ENCODE peak calls at places on chromosomes 7 and 10, in ten cellular contexts. C, H, L, P, R, V, O, E, F and A are unnamed samples. For H3K4me1, the result is how much of the 10 kb centered on the place peaks cover.

GRCh38 chr7:21064698-21065648 is 278.3 kb upstream of the SP8 start:
- DNase-seq in C (no peak), H (no peak), V (no peak), R (no peak), L (no peak), E (no peak), F (no peak), O (no peak), P (no peak), A (no peak)

GRCh38 chr7:23864984-23865383 is 155.0 kb downstream of the STK31 start:
- DNase-seq in E (no peak), F (no peak), C (no peak), V (no peak), H (no peak), P (peak), R (no peak), O (no peak), L (no peak), A (no peak)

GRCh38 chr7:77859343-77859742 is 60.8 kb downstream of the PHTF2 start:
- DNase-seq in V (no peak), C (no peak), E (no peak), O (no peak), P (no peak), F (no peak), H (no peak), R (no peak), L (no peak), A (no peak)

GRCh38 chr7:155224116-155224811 is 73.4 kb upstream of the INSIG1 start:
- DNase-seq in E (no peak), C (no peak), F (no peak), R (no peak), H (no peak), V (no peak), O (no peak), P (no peak), L (peak), A (no peak)

GRCh38 chr7:151384776-151385625 is 24.8 kb downstream of the WDR86 start:
- DNase-seq in F (no peak), R (no peak), C (no peak), E (no peak), L (no peak), P (no peak), H (no peak), V (no peak), O (no peak), A (no peak)

GRCh38 chr7:135601182-135601581 is 43.5 kb downstream of the NUP205 start:
- DNase-seq in O (no peak), L (no peak), P (peak), C (no peak), H (no peak), V (no peak), R (no peak), E (no peak), F (no peak), A (no peak)

GRCh38 chr7:79610301-79610700 is 156.8 kb upstream of the MAGI2 start:
- DNase-seq in O (no peak), R (no peak), F (no peak), E (no peak), V (no peak), H (no peak), C (no peak), L (no peak), P (peak), A (no peak)

GRCh38 chr7:151804756-151805503 is 72.0 kb downstream of the PRKAG2 start:
- DNase-seq in C (no peak), V (no peak), L (no peak), H (no peak), R (no peak), O (peak), F (no peak), P (no peak), E (no peak), A (no peak)

GRCh38 chr7:107442678-107443077 is 27.2 kb upstream of the GPR22 start:
- DNase-seq in H (no peak), C (no peak), P (no peak), R (no peak), O (no peak), F (no peak), V (no peak), E (no peak), L (no peak), A (no peak)

GRCh38 chr7:95246935-95247370 is 77.4 kb downstream of the PON1 start:
- DNase-seq in O (no peak), L (peak), V (peak), P (peak), E (peak), H (peak), F (peak), R (peak), C (peak), A (peak)

GRCh38 chr7:23696916-23697441 is 13.0 kb upstream of the STK31 start:
- DNase-seq in E (peak), V (peak), H (peak), L (peak), F (peak), C (no peak), O (peak), R (no peak), P (peak), A (peak)

GRCh38 chr10:94200148-94200846 is 162.4 kb downstream of the NOC3L start:
- DNase-seq in C (no peak), R (no peak), O (no peak), L (no peak), E (no peak), V (no peak), P (no peak), F (no peak), H (no peak), A (no peak)

GRCh38 chr10:77922055-77922454 is 4.5 kb downstream of the DLG5 start:
- DNase-seq in H (no peak), F (no peak), O (no peak), E (no peak), L (no peak), V (no peak), C (no peak), P (no peak), R (no peak), A (no peak)

GRCh38 chr10:120456143-120456625 is 843 bp upstream of the PLPP4 start:
- DNase-seq in F (no peak), C (no peak), R (no peak), O (no peak), H (no peak), P (no peak), E (no peak), V (no peak), L (no peak), A (no peak)

GRCh38 chr10:26215923-26216576 is 524 bp upstream of the GAD2 start:
- DNase-seq in V (peak), P (no peak), E (peak), R (no peak), L (no peak), O (peak), C (no peak), F (no peak), H (peak), A (peak)

GRCh38 chr10:1162481-1163203 is 106.5 kb downstream of the WDR37 start:
- DNase-seq in O (no peak), L (peak), V (no peak), F (no peak), P (no peak), R (no peak), E (no peak), C (no peak), H (no peak), A (no peak)

GRCh38 chr10:121168513-121169216 is 317.5 kb downstream of the WDR11 start:
- DNase-seq in O (no peak), V (no peak), F (no peak), E (no peak), C (peak), L (no peak), P (no peak), H (no peak), R (no peak), A (no peak)

GRCh38 chr10:100829933-100830727 is 82.6 kb upstream of the SLF2 start:
- DNase-seq in P (no peak), F (no peak), C (no peak), H (no peak), L (no peak), O (no peak), R (no peak), E (no peak), V (peak), A (no peak)

GRCh38 chr7:90111-91063 is 102.0 kb upstream of the FAM20C start:
- DNase-seq in R (peak), H (no peak), V (peak), P (peak), E (no peak), C (no peak), O (no peak), F (no peak), L (no peak), A (no peak)

GRCh38 chr7:66143876-66144332 is 29.3 kb downstream of the CRCP start:
- DNase-seq in R (no peak), F (no peak), P (no peak), H (no peak), L (no peak), C (no peak), E (no peak), O (no peak), V (no peak), A (no peak)

GRCh38 chr10:131574707-131575430 is 263.3 kb upstream of the TCERG1L start:
- DNase-seq in R (no peak), V (no peak), C (peak), O (no peak), P (no peak), F (peak), E (no peak), H (no peak), L (peak), A (no peak)

GRCh38 chr10:55747244-55747643 is 613.8 kb downstream of the ZWINT start:
- DNase-seq in O (no peak), H (no peak), C (no peak), E (no peak), L (peak), V (no peak), P (no peak), F (no peak), R (no peak), A (no peak)

GRCh38 chr7:15737586-15737985 is 51.1 kb upstream of the MEOX2 start:
- DNase-seq in L (no peak), E (no peak), C (no peak), H (no peak), F (no peak), O (no peak), V (no peak), P (no peak), R (no peak), A (no peak)

GRCh38 chr7:16753102-16753931 is at the start of gene TSPAN13:
- DNase-seq in O (peak), F (peak), L (peak), P (peak), R (peak), H (peak), V (peak), E (peak), C (peak), A (peak)

GRCh38 chr10:15116225-15116624 is 19.1 kb downstream of the RPP38 start:
- DNase-seq in V (no peak), E (no peak), C (no peak), O (no peak), L (no peak), H (no peak), F (no peak), R (no peak), P (no peak), A (no peak)

GRCh38 chr10:114000461-114000860 is 43.2 kb upstream of the ADRB1 start:
- DNase-seq in E (no peak), H (no peak), O (no peak), V (no peak), L (no peak), C (no peak), P (no peak), R (no peak), F (no peak), A (no peak)

GRCh38 chr10:23478570-23478969 is 39.7 kb downstream of the OTUD1 start:
- DNase-seq in E (no peak), R (no peak), V (no peak), C (no peak), F (no peak), O (no peak), P (no peak), H (no peak), L (no peak), A (no peak)

GRCh38 chr7:66099551-66100407 is 14.9 kb upstream of the CRCP start:
- DNase-seq in R (peak), H (peak), F (peak), L (peak), V (peak), E (peak), C (peak), O (peak), P (peak), A (peak)

GRCh38 chr7:55589905-55590304 is 17.6 kb upstream of the VOPP1 start:
- DNase-seq in E (no peak), F (no peak), C (no peak), H (no peak), V (no peak), O (no peak), R (no peak), P (no peak), L (no peak), A (no peak)

GRCh38 chr10:60003709-60004191 is 97.4 kb upstream of the CCDC6 start:
- DNase-seq in O (no peak), F (no peak), V (no peak), L (no peak), H (no peak), P (no peak), C (no peak), E (no peak), R (no peak), A (no peak)

GRCh38 chr7:49774459-49775064 is 1.1 kb downstream of the VWC2 start:
- DNase-seq in R (no peak), L (no peak), F (peak), O (no peak), P (no peak), V (no peak), H (no peak), C (no peak), E (peak), A (no peak)

GRCh38 chr7:49773939-49774458 is 561 bp downstream of the VWC2 start:
- DNase-seq in L (no peak), R (no peak), P (no peak), V (no peak), E (no peak), C (no peak), O (no peak), F (no peak), H (no peak), A (no peak)

GRCh38 chr7:49775065-49775948 is 1.9 kb downstream of the VWC2 start:
- DNase-seq in F (no peak), R (no peak), L (no peak), H (no peak), V (no peak), C (no peak), P (no peak), O (peak), E (no peak), A (no peak)

GRCh38 chr7:49776994-49777393 is 3.6 kb downstream of the VWC2 start:
- DNase-seq in P (no peak), L (no peak), E (no peak), R (no peak), H (no peak), V (no peak), O (no peak), C (no peak), F (peak), A (no peak)

DNA sequence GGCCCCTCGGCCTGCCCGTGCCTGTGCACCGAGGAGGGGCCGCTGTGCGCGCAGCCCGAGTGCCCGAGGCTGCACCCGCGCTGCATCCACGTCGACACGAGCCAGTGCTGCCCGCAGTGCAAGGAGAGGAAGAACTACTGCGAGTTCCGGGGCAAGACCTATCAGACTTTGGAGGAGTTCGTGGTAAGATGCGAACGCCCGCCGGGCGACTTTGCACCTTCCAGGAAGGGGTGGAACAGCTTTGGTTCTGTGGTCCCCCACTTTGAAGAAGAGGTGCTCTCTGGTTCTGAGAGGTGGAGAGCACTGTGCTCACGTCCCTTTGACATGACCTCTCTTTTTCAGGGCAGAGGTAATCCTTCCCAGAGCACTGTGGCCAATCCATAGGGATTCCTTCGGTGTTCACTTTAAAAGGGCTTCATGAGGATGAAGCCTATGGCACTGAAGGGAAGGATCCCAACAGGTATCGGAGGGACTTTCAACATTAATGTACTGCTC is 2.6 kb downstream of the VWC2 start:
- DNase-seq in P (no peak), H (no peak), C (no peak), E (no peak), L (no peak), O (no peak), V (no peak), F (no peak), R (no peak), A (no peak)
- H3K4me3 ChIP-seq in P (no peak), H (no peak), C (no peak), E (peak), L (peak), O (peak), V (no peak), F (peak), R (peak), A (no peak)

GRCh38 chr10:79197558-79197957 is 128.8 kb downstream of the ZMIZ1 start:
- DNase-seq in L (no peak), C (no peak), V (no peak), F (no peak), E (no peak), O (no peak), H (no peak), R (no peak), P (no peak), A (no peak)

GRCh38 chr10:79192677-79193003 is 123.9 kb downstream of the ZMIZ1 start:
- DNase-seq in O (no peak), V (no peak), F (no peak), H (no peak), E (no peak), R (no peak), P (peak), C (no peak), L (no peak), A (no peak)

GRCh38 chr10:79193694-79194382 is 125.1 kb downstream of the ZMIZ1 start:
- DNase-seq in V (no peak), C (no peak), H (no peak), R (no peak), F (no peak), E (no peak), L (no peak), P (no peak), O (no peak), A (no peak)

GRCh38 chr10:79196470-79197461 is 128.0 kb downstream of the ZMIZ1 start:
- DNase-seq in C (peak), V (peak), L (peak), O (peak), E (peak), F (peak), H (peak), P (peak), R (peak), A (peak)

GRCh38 chr10:79195091-79195923 is 126.5 kb downstream of the ZMIZ1 start:
- DNase-seq in O (peak), R (peak), E (peak), F (peak), H (peak), V (peak), L (peak), P (peak), C (peak), A (peak)
- H3K4me1 ChIP-seq in O (half or more), R (under half), E (under half), F (under half), H (under half), V (under half), L (under half), P (under half), C (under half), A (under half)

DNA sequence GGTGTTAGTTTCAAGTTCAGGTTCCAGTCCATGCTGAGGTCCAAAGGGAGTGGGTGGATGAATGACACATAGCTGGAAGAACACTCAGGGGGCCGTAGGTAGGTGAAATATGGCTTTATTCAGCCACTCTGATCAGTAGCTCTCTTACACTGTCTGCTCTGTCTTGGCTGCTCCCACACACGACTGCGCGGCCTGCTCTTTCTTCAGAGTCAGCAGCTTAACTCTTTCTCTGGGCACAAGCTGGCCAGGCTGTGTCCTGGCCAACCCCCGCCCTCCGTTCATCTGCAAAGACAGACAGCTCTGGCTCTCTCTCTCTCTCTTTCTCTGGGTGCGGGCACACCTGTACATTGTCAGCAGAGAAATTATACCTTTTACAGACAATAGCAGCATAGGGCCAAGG is 317.4 kb upstream of the SORCS1 start:
- DNase-seq in O (no peak), P (no peak), V (no peak), E (no peak), R (no peak), H (no peak), F (no peak), L (no peak), C (no peak), A (no peak)
- H3K4me3 ChIP-seq in O (no peak), P (no peak), V (no peak), E (no peak), R (no peak), H (no peak), F (no peak), L (no peak), C (no peak), A (no peak)

GRCh38 chr10:124721295-124722052 is 22.7 kb downstream of the FAM53B start:
- DNase-seq in P (no peak), R (no peak), L (peak), F (peak), V (no peak), O (peak), C (no peak), H (no peak), E (no peak), A (no peak)

GRCh38 chr10:124722812-124723783 is 21.1 kb downstream of the FAM53B start:
- DNase-seq in L (peak), E (no peak), H (no peak), O (peak), R (no peak), C (no peak), P (no peak), F (no peak), V (peak), A (no peak)

GRCh38 chr10:124717911-124718734 is 26.1 kb downstream of the FAM53B start:
- DNase-seq in R (no peak), L (peak), E (no peak), V (peak), C (no peak), H (peak), O (no peak), P (no peak), F (no peak), A (no peak)

GRCh38 chr10:124717358-124717757 is 26.8 kb downstream of the FAM53B start:
- DNase-seq in H (no peak), P (no peak), F (no peak), R (no peak), C (no peak), V (no peak), L (no peak), E (no peak), O (no peak), A (no peak)

GRCh38 chr10:124719213-124719851 is 24.8 kb downstream of the FAM53B start:
- DNase-seq in P (peak), L (peak), H (peak), V (peak), O (no peak), E (no peak), F (peak), C (no peak), R (no peak), A (peak)
- H3K4me1 ChIP-seq in P (under half), L (half or more), H (half or more), V (half or more), O (half or more), E (under half), F (half or more), C (under half), R (under half), A (under half)

GRCh38 chr10:124220547-124220946 is 127.1 kb upstream of the CHST15 start:
- DNase-seq in P (no peak), V (no peak), L (no peak), R (no peak), E (no peak), O (no peak), C (peak), H (no peak), F (no peak), A (no peak)
- H3K4me3 ChIP-seq in P (no peak), V (no peak), L (no peak), R (no peak), E (no peak), O (peak), C (no peak), H (no peak), F (no peak), A (no peak)

GRCh38 chr10:74683067-74683466 is 143.3 kb upstream of the KAT6B start:
- DNase-seq in C (no peak), H (no peak), E (no peak), L (no peak), V (no peak), F (no peak), P (peak), O (no peak), R (no peak), A (peak)

GRCh38 chr10:74674892-74675291 is 151.5 kb upstream of the KAT6B start:
- DNase-seq in V (no peak), R (no peak), P (no peak), C (no peak), H (no peak), F (no peak), O (no peak), L (no peak), E (no peak), A (no peak)

GRCh38 chr10:74681917-74682627 is 144.3 kb upstream of the KAT6B start:
- DNase-seq in P (peak), C (no peak), F (no peak), V (peak), O (no peak), L (no peak), E (no peak), H (no peak), R (no peak), A (peak)

GRCh38 chr10:74675527-74675926 is 150.9 kb upstream of the KAT6B start:
- DNase-seq in V (no peak), C (no peak), P (no peak), R (no peak), L (no peak), F (no peak), H (no peak), O (no peak), E (peak), A (no peak)

DNA sequence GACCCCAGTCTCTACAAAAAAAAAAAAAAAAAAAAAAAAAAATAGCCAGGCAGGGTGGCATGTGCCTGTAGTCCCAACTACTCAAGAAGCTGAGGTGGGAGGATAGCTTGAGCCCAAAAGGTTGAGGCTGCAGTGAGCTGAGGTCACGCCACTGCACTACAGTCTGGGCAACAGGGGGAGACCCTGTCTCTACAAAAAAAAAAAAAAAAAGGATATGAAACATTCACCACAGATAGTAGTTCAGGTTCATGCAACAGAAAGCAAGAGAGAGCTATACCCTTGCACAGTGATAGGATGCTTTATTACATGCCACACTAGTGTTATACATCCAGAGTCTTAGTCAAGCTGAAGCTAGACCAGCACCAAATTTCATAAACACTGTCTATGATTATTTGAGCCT is 148.4 kb upstream of the KAT6B start:
- DNase-seq in L (no peak), R (no peak), C (no peak), P (no peak), V (no peak), F (no peak), H (no peak), E (no peak), O (no peak), A (no peak)
- H3K4me1 ChIP-seq in L (under half), R (under half), C (under half), P (under half), V (under half), F (under half), H (under half), E (under half), O (under half), A (under half)